ENCODE peak calls at places on chromosomes 6 and 20, in four cellular contexts. E, U, D and W are unnamed samples.

GRCh38 chr6:99882151-99882702 is 111.8 kb downstream of the MCHR2 start:
- DNase-seq in E (no peak), U (no peak), D (no peak), W (no peak)

GRCh38 chr6:133432021-133432989 is 191.1 kb downstream of the EYA4 start:
- DNase-seq in E (no peak), U (no peak), D (peak), W (no peak)

GRCh38 chr6:24632573-24632972 is 13.4 kb downstream of the KIAA0319 start:
- DNase-seq in E (no peak), U (no peak), D (no peak), W (no peak)

GRCh38 chr20:3203315-3204123 is 963 bp downstream of the DDRGK1 start:
- DNase-seq in E (peak), U (no peak), D (no peak), W (peak)

GRCh38 chr6:128672023-128672422 is 151.6 kb upstream of the PTPRK start:
- DNase-seq in E (no peak), U (no peak), D (no peak), W (no peak)

GRCh38 chr6:125086716-125087115 is 66.9 kb upstream of the TPD52L1 start:
- DNase-seq in E (no peak), U (no peak), D (no peak), W (no peak)

GRCh38 chr6:75802366-75802765 is 53.3 kb downstream of the MYO6 start:
- DNase-seq in E (no peak), U (no peak), D (no peak), W (no peak)

GRCh38 chr20:55186228-55186627 is 710.8 kb downstream of the DOK5 start:
- DNase-seq in E (no peak), U (no peak), D (no peak), W (no peak)

GRCh38 chr20:64099880-64100565 is 7.3 kb downstream of the NPBWR2 start:
- DNase-seq in E (no peak), U (no peak), D (no peak), W (no peak)

GRCh38 chr20:48620486-48621255 is 207.1 kb downstream of the PREX1 start:
- DNase-seq in E (peak), U (peak), D (peak), W (peak)

GRCh38 chr6:108762394-108762793 is 85.8 kb upstream of the ARMC2 start:
- DNase-seq in E (no peak), U (no peak), D (no peak), W (no peak)

GRCh38 chr6:108757357-108757756 is 90.9 kb upstream of the ARMC2 start:
- DNase-seq in E (no peak), U (no peak), D (no peak), W (no peak)

GRCh38 chr6:108758884-108759283 is 89.3 kb upstream of the ARMC2 start:
- DNase-seq in E (no peak), U (no peak), D (no peak), W (no peak)

GRCh38 chr6:108763931-108764579 is 84.2 kb upstream of the ARMC2 start:
- DNase-seq in E (peak), U (no peak), D (no peak), W (no peak)

DNA sequence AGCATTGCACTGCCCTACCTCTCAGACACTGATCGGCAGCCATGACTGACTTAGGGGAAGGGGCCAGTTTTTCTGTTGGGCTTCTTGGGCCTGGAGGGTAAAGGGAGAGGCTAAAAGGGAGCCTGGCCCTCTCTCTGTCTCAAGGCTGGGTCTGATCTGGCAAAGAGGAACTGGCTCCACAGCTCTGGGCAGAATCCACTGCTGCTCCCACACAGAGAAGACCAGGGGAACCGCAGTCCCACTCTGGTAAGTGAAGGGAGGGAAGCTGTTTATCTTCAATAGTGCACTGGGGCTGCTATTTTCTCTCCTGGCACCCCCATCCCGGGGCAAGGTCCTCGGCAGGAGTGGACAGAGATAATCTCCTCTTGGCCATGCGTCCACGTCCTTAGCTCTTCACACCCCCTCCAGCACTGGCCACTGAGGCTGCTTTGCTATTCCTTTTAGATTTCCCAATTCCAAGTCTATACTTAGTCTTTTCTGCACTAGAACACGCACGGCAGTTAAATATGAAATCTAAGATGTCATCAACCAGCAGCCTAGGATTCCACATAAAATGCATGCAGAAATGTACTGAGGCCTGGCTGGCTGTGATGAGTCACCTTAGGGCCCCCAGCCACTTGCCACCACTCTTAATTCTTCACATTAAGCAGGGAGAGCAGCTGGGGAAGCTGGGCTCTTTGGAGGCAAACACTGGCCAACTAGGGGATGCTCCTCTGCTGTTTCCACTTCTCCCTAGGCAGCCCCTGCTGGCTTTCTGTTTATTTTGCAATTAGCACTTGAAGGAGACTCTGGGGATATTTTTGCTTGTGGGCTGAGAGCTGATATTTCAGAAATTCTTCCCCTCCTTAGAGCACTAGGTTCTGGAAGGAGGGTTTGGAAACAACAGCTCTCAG is 87.8 kb upstream of the ARMC2 start:
- DNase-seq in E (no peak), U (no peak), D (no peak), W (no peak)
- TF ChIP-seq NR2C2 in E (no peak), U (no peak), D (no peak), W (no peak)

GRCh38 chr6:153553627-153554026 is 422.5 kb upstream of the RGS17 start:
- DNase-seq in E (peak), U (no peak), D (peak), W (no peak)
- TF ChIP-seq NR2C2 in E (no peak), U (no peak), D (no peak), W (no peak)

GRCh38 chr6:154732538-154732823 is 735 bp upstream of the SCAF8 start:
- DNase-seq in E (no peak), U (no peak), D (peak), W (no peak)
- TF ChIP-seq NR2C2 in E (no peak), U (no peak), D (no peak), W (no peak)

GRCh38 chr6:44247338-44248302 is 719 bp downstream of the HSP90AB1 start:
- DNase-seq in E (peak), U (no peak), D (peak), W (peak)
- TF ChIP-seq NR2C2 in E (no peak), U (no peak), D (no peak), W (peak)